ENCODE peak calls at places on chromosomes 2 and 18, in four cellular contexts. D, Z, G and V are unnamed samples.

GRCh38 chr2:62604336-62604735 is 98.3 kb upstream of the TMEM17 start:
- DNase-seq in D (no peak), Z (no peak), G (no peak), V (no peak)

GRCh38 chr2:186426153-186427016 is 59.7 kb upstream of the ZC3H15 start:
- DNase-seq in G (peak; percentile 46), D (no peak), Z (no peak), V (peak; percentile 44)

GRCh38 chr2:217789003-217789735 is 213.6 kb downstream of the TNS1 start:
- DNase-seq in Z (peak; percentile 39), D (peak; percentile 63), G (peak; percentile 69), V (no peak)

GRCh38 chr2:101518470-101519172 is 43.7 kb upstream of the RFX8 start:
- DNase-seq in Z (no peak), G (peak; percentile 78), D (peak; percentile 36), V (no peak)

GRCh38 chr2:120777170-120777751 is 41.6 kb downstream of the GLI2 start:
- DNase-seq in D (no peak), Z (no peak), G (no peak), V (no peak)

GRCh38 chr2:42974303-42974696 is 181.9 kb upstream of the HAAO start:
- DNase-seq in D (no peak), G (no peak), Z (no peak), V (no peak)

GRCh38 chr2:96347395-96347794 is 11.8 kb downstream of the NCAPH start:
- DNase-seq in G (no peak), Z (no peak), D (no peak), V (no peak)

GRCh38 chr2:215136669-215137328 is 1.6 kb downstream of the ABCA12 start:
- DNase-seq in Z (no peak), G (no peak), D (no peak), V (peak; percentile 72)

GRCh38 chr2:97699765-97700444 is 13.5 kb upstream of the ZAP70 start:
- DNase-seq in G (peak; percentile 68), Z (no peak), D (peak; percentile 64), V (no peak)

GRCh38 chr2:195562624-195563566 is 94.1 kb upstream of the SLC39A10 start:
- DNase-seq in D (no peak), Z (no peak), G (no peak), V (no peak)

GRCh38 chr2:64620661-64621060 is 33.1 kb downstream of the SERTAD2 start:
- DNase-seq in D (no peak), G (no peak), Z (no peak), V (no peak)

GRCh38 chr2:8779795-8780194 is 57.6 kb downstream of the KIDINS220 start:
- DNase-seq in D (no peak), Z (no peak), G (no peak), V (no peak)

GRCh38 chr2:124426630-124427029 is 401.5 kb downstream of the CNTNAP5 start:
- DNase-seq in G (no peak), D (no peak), Z (no peak), V (no peak)

GRCh38 chr2:193608451-193608850 is 1413.7 kb upstream of the TMEFF2 start:
- DNase-seq in Z (no peak), D (no peak), G (no peak), V (no peak)

GRCh38 chr2:37458133-37458532 is 113.7 kb downstream of the QPCT start:
- DNase-seq in D (no peak), Z (no peak), G (no peak), V (no peak)

GRCh38 chr2:6401301-6401700 is 464.4 kb downstream of the CMPK2 start:
- DNase-seq in G (no peak), Z (no peak), D (no peak), V (no peak)

GRCh38 chr18:61992923-61993322 is 100.1 kb upstream of the RNF152 start:
- DNase-seq in G (peak; percentile 18), D (no peak), Z (no peak), V (no peak)

GRCh38 chr2:109125595-109126500 is 3.2 kb upstream of the SH3RF3 start:
- DNase-seq in D (no peak), G (peak; percentile 28), Z (no peak), V (no peak)

GRCh38 chr2:165804719-165805118 is 10.7 kb upstream of the GALNT3 start:
- DNase-seq in D (no peak), G (no peak), Z (no peak), V (no peak)

GRCh38 chr2:199818754-199819153 is 32.2 kb downstream of the FTCDNL1 start:
- DNase-seq in D (no peak), G (no peak), Z (no peak), V (no peak)

GRCh38 chr2:119242276-119243119 is 18.9 kb downstream of the STEAP3 start:
- DNase-seq in Z (no peak), G (no peak), D (no peak), V (no peak)

GRCh38 chr2:40734797-40735196 is 282.9 kb upstream of the SLC8A1 start:
- DNase-seq in D (no peak), G (no peak), Z (no peak), V (no peak)

GRCh38 chr2:172282944-172283343 is 144.4 kb upstream of the ITGA6 start:
- DNase-seq in D (no peak), Z (no peak), G (no peak), V (no peak)

GRCh38 chr2:155727097-155727906 is 605.2 kb downstream of the NR4A2 start:
- DNase-seq in Z (no peak), G (no peak), D (no peak), V (no peak)

GRCh38 chr2:85308951-85309555 is 18.7 kb downstream of the TGOLN2 start:
- DNase-seq in G (peak; percentile 46), D (no peak), Z (no peak), V (no peak)

GRCh38 chr2:136308621-136309020 is 190.7 kb upstream of the CXCR4 start:
- DNase-seq in Z (no peak), D (no peak), G (no peak), V (no peak)

GRCh38 chr2:136310005-136310495 is 192.1 kb upstream of the CXCR4 start:
- DNase-seq in Z (no peak), D (no peak), G (no peak), V (peak; percentile 50)

GRCh38 chr2:136306801-136307200 is 188.9 kb upstream of the CXCR4 start:
- DNase-seq in Z (no peak), D (no peak), G (no peak), V (no peak)

GRCh38 chr2:136314240-136314639 is 196.3 kb upstream of the CXCR4 start:
- DNase-seq in G (no peak), D (no peak), Z (no peak), V (no peak)

GRCh38 chr2:136310797-136311558 is 193.0 kb upstream of the CXCR4 start:
- DNase-seq in G (no peak), Z (no peak), D (no peak), V (no peak)
- TF ChIP-seq ATF3 in G (no peak), Z (no peak), D (no peak), V (no peak)

GRCh38 chr18:42168487-42168886 is 213.5 kb downstream of the PIK3C3 start:
- DNase-seq in G (peak; percentile 86), D (no peak), Z (no peak), V (no peak)

GRCh38 chr18:42159146-42159545 is 204.1 kb downstream of the PIK3C3 start:
- DNase-seq in D (no peak), Z (no peak), G (peak; percentile 21), V (no peak)

GRCh38 chr18:42163316-42163715 is 208.3 kb downstream of the PIK3C3 start:
- DNase-seq in G (no peak), D (no peak), Z (no peak), V (no peak)

DNA sequence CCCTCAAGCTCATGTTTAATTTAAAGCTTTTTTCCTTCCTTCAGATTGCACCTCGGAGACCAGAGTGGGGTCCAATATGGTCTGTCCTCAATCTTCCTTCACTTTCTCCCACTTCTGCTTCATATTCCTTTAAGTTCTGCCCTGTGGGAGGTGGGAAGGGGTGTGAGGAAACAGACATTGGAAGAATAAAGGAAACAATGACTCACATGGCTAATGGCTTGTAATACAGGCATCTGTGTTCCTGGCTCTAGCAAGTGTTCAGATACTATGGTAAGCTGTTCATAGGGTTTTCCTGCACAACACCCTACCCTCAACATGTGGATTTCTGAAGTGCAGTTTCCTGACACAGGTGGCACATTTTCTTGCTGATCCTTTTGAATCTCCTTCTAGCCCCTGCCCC is 209.5 kb downstream of the PIK3C3 start:
- DNase-seq in D (no peak), Z (no peak), G (no peak), V (no peak)
- TF ChIP-seq TAF1 in D (no peak), Z (no peak), G (no peak), V (no peak)

DNA sequence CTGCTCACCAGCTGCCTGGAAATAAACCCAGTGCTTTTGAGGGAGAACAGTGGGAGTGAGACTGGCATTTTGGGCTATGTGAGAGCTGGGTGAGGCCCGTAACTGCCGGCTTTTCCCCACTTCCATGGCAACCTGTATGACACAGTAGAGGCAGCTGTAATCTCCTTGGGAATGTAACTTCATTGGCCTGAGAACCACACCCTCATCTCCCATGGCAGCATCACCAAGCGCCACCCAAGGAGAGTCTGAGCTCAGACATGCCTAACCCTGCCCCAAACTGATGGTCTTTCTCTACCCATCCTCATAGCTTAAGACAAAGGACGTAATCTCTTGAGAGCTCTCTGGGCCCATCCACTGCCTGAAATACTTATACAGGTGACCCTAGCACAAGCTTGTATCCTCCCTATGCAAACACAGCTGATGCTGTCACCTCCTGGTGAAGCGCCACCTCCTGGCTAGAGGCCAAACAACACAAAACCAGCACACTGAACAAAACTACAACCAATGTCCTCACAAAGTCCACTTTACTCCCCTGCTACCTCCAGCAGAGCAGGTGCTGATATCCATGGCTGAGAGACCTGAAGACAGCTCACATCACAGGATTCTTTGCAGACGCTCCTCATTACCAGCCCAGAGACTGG is 763.4 kb upstream of the NRXN1 start:
- DNase-seq in Z (peak; percentile 17), D (no peak), G (peak; percentile 17), V (no peak)
- TF ChIP-seq ATF3 in Z (peak; percentile 5), D (no peak), G (no peak), V (no peak)

DNA sequence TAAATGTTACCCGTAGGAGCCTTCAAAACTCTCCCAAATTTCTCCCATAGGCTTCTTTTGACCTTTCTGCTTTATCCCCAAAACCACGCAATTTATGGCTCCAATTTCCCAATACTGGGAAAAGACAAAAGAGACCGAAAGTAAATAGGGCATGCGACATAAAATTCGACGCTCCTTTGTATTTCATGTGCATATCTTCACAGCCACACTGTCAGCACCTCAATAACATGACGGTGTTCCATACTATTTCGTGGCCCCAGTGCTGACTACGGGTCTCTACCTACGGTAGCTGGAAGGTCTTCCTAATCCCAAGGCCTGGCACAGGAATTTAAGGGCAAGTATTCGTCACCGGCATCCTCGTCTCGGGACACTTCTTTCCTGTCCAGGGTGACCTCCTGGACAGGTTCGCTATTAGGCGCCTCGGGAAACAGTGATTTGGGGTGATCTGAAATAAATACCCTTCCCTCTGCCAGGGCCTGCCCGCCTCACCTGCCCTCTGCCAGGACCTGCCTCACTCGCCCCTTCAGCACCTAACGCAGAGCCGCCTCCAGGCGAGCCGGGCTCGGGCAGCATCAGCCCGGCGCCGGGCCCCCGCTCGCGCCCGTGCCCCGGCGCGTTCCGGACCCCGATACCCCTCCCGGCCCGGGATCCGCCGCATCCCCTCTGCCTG is 742 bp downstream of the DTNB start:
- DNase-seq in G (peak; percentile 43), Z (no peak), D (no peak), V (no peak)
- TF ChIP-seq TAF1 in G (no peak), Z (peak; percentile 56), D (no peak), V (no peak)